ENCODE peak calls at places on chromosomes 11 and 22, in four cellular contexts. M, X, Z and I are unnamed samples.

GRCh38 chr22:49577168-49578060 is 250.3 kb downstream of the BRD1 start:
- DNase-seq in M (no peak), Z (no peak), X (no peak), I (no peak)

GRCh38 chr22:36334081-36334831 is 53.5 kb downstream of the MYH9 start:
- DNase-seq in X (no peak), M (no peak), Z (no peak), I (no peak)

GRCh38 chr11:63961608-63962412 is 12.6 kb upstream of the COX8A start:
- DNase-seq in M (peak; percentile 85), Z (peak; percentile 78), X (no peak), I (peak; percentile 89)

GRCh38 chr22:19772673-19773469 is 12.3 kb downstream of the TBX1 start:
- DNase-seq in Z (no peak), M (no peak), X (no peak), I (no peak)

GRCh38 chr11:114812698-114813097 is 134.4 kb downstream of the NXPE2 start:
- DNase-seq in Z (no peak), M (no peak), X (no peak), I (no peak)

GRCh38 chr22:48702573-48703264 is 1125.0 kb downstream of the BRD1 start:
- DNase-seq in Z (no peak), M (no peak), X (no peak), I (no peak)

GRCh38 chr11:62324738-62325556 is 12.3 kb upstream of the ASRGL1 start:
- DNase-seq in X (no peak), Z (peak; percentile 35), M (peak; percentile 15), I (peak; percentile 49)

GRCh38 chr11:120354068-120354467 is 17.9 kb downstream of the ARHGEF12 start:
- DNase-seq in M (peak; percentile 12), Z (no peak), X (no peak), I (no peak)

GRCh38 chr22:37502342-37503182 is 16.4 kb upstream of the MFNG start:
- DNase-seq in M (peak; percentile 76), Z (no peak), X (peak; percentile 94), I (no peak)

GRCh38 chr11:46270707-46271106 is 6.8 kb upstream of the CREB3L1 start:
- DNase-seq in M (no peak), X (no peak), Z (no peak), I (no peak)

GRCh38 chr11:46271407-46271806 is 6.1 kb upstream of the CREB3L1 start:
- DNase-seq in Z (no peak), X (no peak), M (no peak), I (no peak)

GRCh38 chr11:46271875-46272815 is 5.3 kb upstream of the CREB3L1 start:
- DNase-seq in M (no peak), Z (no peak), X (no peak), I (no peak)

GRCh38 chr11:46273511-46274205 is 3.8 kb upstream of the CREB3L1 start:
- DNase-seq in Z (no peak), M (no peak), X (peak; percentile 78), I (no peak)

GRCh38 chr11:46272816-46273427 is 4.5 kb upstream of the CREB3L1 start:
- DNase-seq in X (peak; percentile 51), Z (peak; percentile 76), M (no peak), I (peak; percentile 40)
- H3K4me2 ChIP-seq in X (peak overlapping the region; percentile 34), Z (peak overlapping the region; percentile 52), M (no peak overlapping the region), I (no peak overlapping the region)

DNA sequence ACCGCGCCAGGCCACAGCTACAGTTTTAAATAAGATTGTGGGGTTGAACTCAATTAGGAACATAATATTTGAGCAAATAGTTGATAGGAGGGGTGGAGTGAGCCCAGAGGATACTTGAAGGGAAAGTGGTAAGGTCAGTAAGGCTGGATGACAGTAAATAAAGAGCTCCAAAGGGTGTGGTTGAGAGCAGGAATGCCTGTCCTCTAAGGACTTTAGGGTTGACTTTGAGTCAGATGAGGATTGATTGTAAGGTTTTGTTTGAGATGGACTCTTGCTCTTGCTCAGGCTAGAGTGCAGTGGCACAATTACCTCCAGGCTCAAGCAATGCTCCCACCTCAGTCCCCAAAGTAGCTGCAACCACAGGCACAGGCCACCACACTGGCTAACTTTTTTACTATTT is 2.4 kb downstream of the FOXR1 start:
- DNase-seq in Z (no peak), M (no peak), X (peak; percentile 50), I (no peak)
- TF ChIP-seq CTCF in Z (no peak), M (no peak), X (no peak), I (no peak)

DNA sequence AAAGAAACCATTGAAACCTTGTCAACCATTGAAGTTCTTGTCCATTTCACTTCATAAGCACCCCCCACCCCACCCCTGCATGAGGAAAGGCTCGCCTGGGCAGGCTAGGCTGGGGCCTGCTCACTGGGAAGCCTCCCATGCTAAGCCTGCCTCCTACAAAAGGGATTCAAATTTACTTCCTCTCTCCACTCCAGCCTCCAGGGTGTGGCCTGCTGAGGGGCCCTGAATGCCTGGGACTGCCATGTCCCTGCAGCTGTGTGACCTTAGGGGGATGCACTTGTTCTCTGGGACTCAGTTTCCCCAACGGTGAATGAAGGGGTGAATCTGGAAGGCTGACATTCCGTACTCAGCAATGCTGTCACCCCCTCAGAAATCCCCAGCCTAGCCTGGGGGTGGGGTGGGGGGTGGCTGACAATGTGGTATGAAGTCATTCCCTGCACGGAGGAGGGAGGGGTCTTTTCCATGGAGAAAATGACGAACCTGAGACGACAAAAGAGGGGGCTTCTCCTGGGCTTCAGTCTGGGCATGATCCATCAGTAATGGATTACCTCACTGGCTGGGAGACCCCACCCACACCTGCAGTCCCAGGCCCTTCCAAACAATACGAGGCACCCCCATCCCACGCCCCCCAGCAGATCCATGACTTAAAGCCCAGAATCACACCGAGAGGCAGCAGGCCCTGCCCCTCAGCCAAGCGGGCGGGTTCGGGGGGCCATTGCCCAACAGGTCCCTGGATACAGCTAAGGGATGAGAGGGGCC is 1.1 kb downstream of the KIAA0930 start:
- DNase-seq in Z (no peak), M (no peak), X (no peak), I (no peak)
- H3K27ac ChIP-seq in Z (no peak overlapping the region), M (peak overlapping the region; percentile 60), X (no peak overlapping the region), I (no peak overlapping the region)

GRCh38 chr22:30984317-30984716 is 15.3 kb downstream of the TUG1 start:
- DNase-seq in Z (no peak), X (no peak), M (no peak), I (no peak)

GRCh38 chr22:30990675-30991074 is 21.6 kb downstream of the TUG1 start:
- DNase-seq in M (no peak), Z (no peak), X (no peak), I (no peak)

GRCh38 chr22:30992565-30992964 is 23.5 kb downstream of the TUG1 start:
- DNase-seq in X (no peak), Z (no peak), M (no peak), I (no peak)

GRCh38 chr22:30985561-30986208 is 16.6 kb downstream of the TUG1 start:
- DNase-seq in M (no peak), X (no peak), Z (no peak), I (no peak)

GRCh38 chr22:30989473-30989872 is 20.4 kb downstream of the TUG1 start:
- DNase-seq in M (no peak), Z (no peak), X (no peak), I (no peak)
- H3K4me2 ChIP-seq in M (no peak overlapping the region), Z (no peak overlapping the region), X (no peak overlapping the region), I (no peak overlapping the region)

GRCh38 chr11:58495906-58496305 is 12.0 kb downstream of the OR5B21 start:
- DNase-seq in X (no peak), M (no peak), Z (no peak), I (no peak)
- TF ChIP-seq CTCF in X (no peak), M (no peak), Z (no peak), I (peak; percentile 8)